ENCODE peak calls at places on chromosomes 13 and 19, in five cellular contexts. N is foreskin fibroblast; D is GM18507; Y is stimulated activated CD8-positive, alpha-beta memory T cell treated with anti-CD3 and anti-CD28 coated beads, Interleukin-15, amount 100 ng/mL, for 24 hours; U is stimulated activated CD4-positive, alpha-beta T cell treated with anti-CD3 and anti-CD28 coated beads, Interleukin-4, amount 100 ng/mL, for 24 hours. E is an unnamed sample.

GRCh38 chr19:4732680-4733114 is 9.1 kb upstream of the DPP9 start:
- DNase-seq in D (peak; percentile 52), N (peak; percentile 41), Y (no peak), U (peak; percentile 60), E (peak; percentile 73)

GRCh38 chr13:98563071-98563470 is 13.8 kb downstream of the STK24 start:
- DNase-seq in D (no peak), N (no peak), Y (no peak), U (no peak), E (no peak)

GRCh38 chr19:18194554-18195238 is 1.7 kb downstream of the MPV17L2 start:
- DNase-seq in Y (no peak), D (no peak), N (no peak), U (peak; percentile 22), E (no peak)

GRCh38 chr19:18428837-18429674 is 8.9 kb downstream of the ISYNA1 start:
- DNase-seq in Y (peak; percentile 55), U (peak; percentile 75), D (peak; percentile 74), N (peak; percentile 82), E (peak; percentile 93)

GRCh38 chr19:41821003-41821735 is 23.3 kb downstream of the LYPD4 start:
- DNase-seq in Y (no peak), D (peak; percentile 40), U (peak; percentile 46), N (peak; percentile 1), E (peak; percentile 54)

GRCh38 chr19:52428937-52429336 is at the start of gene ZNF534:
- DNase-seq in U (no peak), Y (no peak), N (no peak), D (no peak), E (no peak)

GRCh38 chr19:49106648-49107135 is 7.5 kb upstream of the LIN7B start:
- DNase-seq in Y (peak; percentile 52), N (no peak), D (no peak), U (peak; percentile 71), E (peak; percentile 63)

GRCh38 chr13:32415019-32415418 is 12.9 kb downstream of the N4BP2L1 start:
- DNase-seq in Y (no peak), N (no peak), D (no peak), U (no peak), E (no peak)

GRCh38 chr13:112668924-112669323 is 20.9 kb upstream of the ATP11A start:
- DNase-seq in U (no peak), D (no peak), N (no peak), Y (no peak), E (no peak)

GRCh38 chr19:48292798-48293197 is 22.9 kb downstream of the ZNF114 start:
- DNase-seq in N (peak; percentile 88), U (no peak), D (no peak), Y (no peak), E (no peak)

GRCh38 chr19:40279120-40279551 is 6.0 kb downstream of the AKT2 start:
- DNase-seq in N (peak; percentile 65), D (no peak), U (no peak), Y (no peak), E (no peak)

GRCh38 chr13:113746671-113747070 is 12.4 kb upstream of the TMEM255B start:
- DNase-seq in Y (no peak), D (no peak), U (no peak), N (no peak), E (no peak)

GRCh38 chr19:42468273-42468796 is 25.6 kb upstream of the CXCL17 start:
- DNase-seq in N (peak; percentile 75), U (no peak), D (no peak), Y (no peak), E (no peak)

GRCh38 chr13:80341098-80341701 is at the start of gene SPRY2:
- DNase-seq in U (peak; percentile 20), Y (no peak), N (peak; percentile 99), D (no peak), E (no peak)

GRCh38 chr19:35248310-35249145 is at the start of gene LSR:
- DNase-seq in N (no peak), Y (peak; percentile 26), U (peak; percentile 74), D (peak; percentile 94), E (peak; percentile 89)

GRCh38 chr19:7701049-7701653 is 780 bp downstream of the FCER2 start:
- DNase-seq in N (no peak), D (no peak), Y (no peak), U (no peak), E (no peak)

GRCh38 chr13:68970532-68970931 is 1137.1 kb upstream of the ATXN8OS start:
- DNase-seq in D (no peak), N (no peak), U (no peak), Y (no peak), E (no peak)

GRCh38 chr13:92187378-92187989 is 789.1 kb downstream of the GPC5 start:
- DNase-seq in U (peak; percentile 17), N (peak; percentile 0), Y (no peak), D (no peak), E (no peak)

GRCh38 chr19:30009013-30009412 is 67.0 kb downstream of the URI1 start:
- DNase-seq in Y (no peak), N (no peak), D (no peak), U (no peak), E (no peak)

GRCh38 chr19:57870225-57870624 is 18.6 kb downstream of the ZNF814 start:
- DNase-seq in U (no peak), Y (no peak), N (no peak), D (no peak), E (no peak)

GRCh38 chr13:98476106-98476505 is 100.8 kb downstream of the STK24 start:
- DNase-seq in U (peak; percentile 64), N (no peak), Y (no peak), D (no peak), E (peak; percentile 48)

GRCh38 chr19:54561840-54562239 is 11.8 kb upstream of the LILRA2 start:
- DNase-seq in N (no peak), D (no peak), U (no peak), Y (no peak), E (no peak)

GRCh38 chr13:32022292-32022691 is 9.3 kb upstream of the FRY start:
- DNase-seq in N (no peak), D (no peak), U (no peak), Y (no peak), E (no peak)

GRCh38 chr19:47005873-47006272 is 13.8 kb upstream of the NPAS1 start:
- DNase-seq in D (no peak), N (no peak), Y (no peak), U (no peak), E (no peak)

GRCh38 chr13:99956473-99957349 is 14.9 kb downstream of the ZIC5 start:
- DNase-seq in Y (no peak), N (no peak), U (no peak), D (no peak), E (no peak)

GRCh38 chr13:24185591-24186232 is 25.2 kb downstream of the SPATA13 start:
- DNase-seq in N (no peak), D (no peak), U (no peak), Y (no peak), E (no peak)

GRCh38 chr19:29269641-29270040 is 56.7 kb upstream of the UQCRFS1 start:
- DNase-seq in N (no peak), U (no peak), D (no peak), Y (no peak), E (no peak)

GRCh38 chr13:49253310-49253709 is 5.6 kb downstream of the CDADC1 start:
- DNase-seq in D (no peak), Y (no peak), N (no peak), U (no peak), E (no peak)

GRCh38 chr19:12884926-12885748 is 1.9 kb downstream of the KLF1 start:
- DNase-seq in Y (peak; percentile 69), N (no peak), U (peak; percentile 88), D (peak; percentile 65), E (no peak)

GRCh38 chr19:41934849-41935374 is 6.7 kb upstream of the ERFL start:
- DNase-seq in U (peak; percentile 85), Y (peak; percentile 45), D (no peak), N (no peak), E (peak; percentile 97)